ENCODE peak calls at places on chromosomes 12 and 14, in ten cellular contexts. E, F, U, L, N, A, Q, J, P and T are unnamed samples.

GRCh38 chr14:93975791-93976476 is 436 bp downstream of the ASB2 start:
- DNase-seq in E (no peak), F (no peak), U (no peak), L (no peak), N (no peak), A (no peak), Q (peak), J (no peak), P (no peak), T (no peak)

GRCh38 chr12:88600272-88600671 is 20.0 kb upstream of the KITLG start:
- DNase-seq in E (peak), F (peak), U (no peak), L (no peak), N (no peak), A (no peak), Q (peak), J (no peak), P (no peak), T (no peak)

GRCh38 chr12:6285063-6285477 is 25.4 kb upstream of the PLEKHG6 start:
- DNase-seq in E (no peak), F (peak), U (peak), L (no peak), N (peak), A (peak), Q (peak), J (no peak), P (peak), T (no peak)

GRCh38 chr14:93137864-93138263 is 22.1 kb upstream of the ITPK1 start:
- DNase-seq in E (no peak), F (peak), U (peak), L (no peak), N (peak), A (no peak), Q (no peak), J (no peak), P (no peak), T (no peak)

GRCh38 chr12:131135786-131136538 is 182.3 kb downstream of the ADGRD1 start:
- DNase-seq in E (no peak), F (no peak), U (no peak), L (no peak), N (no peak), A (no peak), Q (no peak), J (no peak), P (no peak), T (no peak)

GRCh38 chr14:46661728-46662127 is 10.1 kb upstream of the RPL10L start:
- DNase-seq in E (no peak), F (peak), U (no peak), L (no peak), N (no peak), A (no peak), Q (no peak), J (no peak), P (no peak), T (no peak)

GRCh38 chr12:132309162-132310086 is 20.0 kb downstream of the GALNT9 start:
- DNase-seq in E (no peak), F (no peak), U (no peak), L (peak), N (no peak), A (no peak), Q (no peak), J (no peak), P (no peak), T (no peak)

GRCh38 chr12:27982380-27982779 is 9.8 kb upstream of the PTHLH start:
- DNase-seq in E (peak), F (no peak), U (no peak), L (no peak), N (no peak), A (no peak), Q (no peak), J (no peak), P (no peak), T (no peak)

GRCh38 chr12:127515941-127516340 is 751.0 kb upstream of the TMEM132C start:
- DNase-seq in E (peak), F (no peak), U (no peak), L (no peak), N (no peak), A (no peak), Q (peak), J (no peak), P (no peak), T (no peak)

GRCh38 chr12:57744194-57744776 is 554 bp upstream of the TSPAN31 start:
- DNase-seq in E (no peak), F (no peak), U (peak), L (no peak), N (peak), A (no peak), Q (peak), J (peak), P (peak), T (peak)

GRCh38 chr12:76109879-76110278 is 25.4 kb upstream of the NAP1L1 start:
- DNase-seq in E (no peak), F (no peak), U (no peak), L (no peak), N (no peak), A (no peak), Q (no peak), J (no peak), P (no peak), T (no peak)

GRCh38 chr14:25833341-25834121 is 764.3 kb downstream of the NOVA1 start:
- DNase-seq in E (peak), F (peak), U (no peak), L (no peak), N (no peak), A (peak), Q (peak), J (no peak), P (no peak), T (no peak)

GRCh38 chr14:60183724-60184596 is 18.8 kb upstream of the DHRS7 start:
- DNase-seq in E (peak), F (peak), U (no peak), L (no peak), N (no peak), A (no peak), Q (peak), J (no peak), P (no peak), T (no peak)

GRCh38 chr14:67319142-67319541 is 40.5 kb downstream of the ATP6V1D start:
- DNase-seq in E (peak), F (no peak), U (no peak), L (no peak), N (no peak), A (no peak), Q (no peak), J (no peak), P (no peak), T (no peak)

GRCh38 chr14:105475269-105475915 is 771 bp downstream of the CRIP2 start:
- DNase-seq in E (peak), F (peak), U (no peak), L (peak), N (no peak), A (no peak), Q (peak), J (no peak), P (no peak), T (no peak)

DNA sequence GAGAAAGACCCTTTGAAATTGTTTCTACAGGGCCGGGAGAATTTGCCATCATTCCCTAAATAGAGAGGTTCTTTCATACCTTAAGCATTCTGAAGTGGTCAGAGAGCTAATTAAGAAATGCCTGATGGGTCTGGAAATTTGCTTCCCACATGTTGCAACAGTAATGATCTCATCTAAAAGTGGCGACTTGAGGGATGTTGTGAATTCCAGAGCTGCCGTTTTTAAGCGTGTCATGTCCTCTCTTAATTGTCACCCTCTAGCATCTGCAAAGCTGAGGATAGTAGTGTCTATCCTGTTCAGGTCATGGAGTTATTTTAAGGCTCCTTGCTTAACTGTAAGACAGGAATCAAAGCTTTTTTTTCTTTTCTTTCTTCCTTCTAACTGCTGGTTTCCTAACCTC is 60.4 kb downstream of the FOS start:
- DNase-seq in E (peak), F (peak), U (no peak), L (no peak), N (no peak), A (no peak), Q (peak), J (no peak), P (no peak), T (no peak)
- TF ChIP-seq CTCF in E (no peak), F (no peak), U (no peak), L (no peak), N (no peak), A (no peak), Q (no peak), J (no peak), P (no peak), T (no peak)

DNA sequence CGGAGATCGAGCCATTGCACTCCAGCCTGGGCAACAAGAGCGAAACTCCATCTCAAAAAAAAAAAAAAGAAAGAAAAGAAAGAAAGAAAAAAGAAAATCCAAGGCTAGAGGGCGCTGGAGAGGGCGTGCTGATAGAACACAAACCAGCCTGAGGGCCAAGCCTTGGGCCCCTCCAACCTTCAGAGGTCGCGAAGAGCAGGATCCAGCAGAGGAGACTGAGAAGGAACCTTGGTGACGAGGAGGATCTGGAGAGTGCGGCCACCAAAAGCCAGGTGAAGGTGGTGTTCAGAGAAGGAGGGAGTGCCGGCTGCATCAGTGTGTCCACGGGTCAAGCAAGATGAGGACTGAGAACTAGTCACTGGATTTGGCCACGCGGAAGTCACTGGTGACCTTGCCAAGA is 4.1 kb upstream of the DYNC1H1 start:
- DNase-seq in E (no peak), F (no peak), U (no peak), L (no peak), N (peak), A (no peak), Q (peak), J (no peak), P (no peak), T (no peak)
- TF ChIP-seq CTCF in E (peak), F (peak), U (no peak), L (no peak), N (peak), A (peak), Q (peak), J (no peak), P (no peak), T (no peak)

DNA sequence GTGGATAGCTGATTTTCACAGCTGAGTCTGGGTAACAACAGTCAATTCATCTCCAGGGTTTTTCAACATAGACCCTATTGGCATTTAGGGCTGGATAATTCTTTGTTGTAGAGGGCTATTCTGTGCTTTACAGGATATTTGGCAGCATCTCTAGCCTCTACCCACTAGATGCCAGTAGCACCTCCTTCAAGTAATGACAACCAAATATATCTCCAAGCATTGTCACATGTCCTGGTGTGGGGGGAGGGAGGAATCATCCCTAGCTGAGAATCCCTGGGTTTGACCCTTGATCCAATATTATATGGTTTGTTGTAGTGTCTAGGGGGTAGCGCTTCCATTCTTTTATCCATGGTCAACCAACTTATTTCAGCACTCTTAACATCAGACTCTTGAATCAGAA is 157.2 kb downstream of the ANO4 start:
- DNase-seq in E (no peak), F (peak), U (no peak), L (no peak), N (no peak), A (no peak), Q (no peak), J (no peak), P (no peak), T (no peak)
- TF ChIP-seq CTCF in E (no peak), F (no peak), U (no peak), L (peak), N (no peak), A (no peak), Q (no peak), J (no peak), P (no peak), T (no peak)

GRCh38 chr12:53791735-53792326 is 40.1 kb upstream of the CISTR start:
- DNase-seq in E (no peak), F (peak), U (no peak), L (no peak), N (peak), A (no peak), Q (peak), J (no peak), P (peak), T (no peak)
- TF ChIP-seq CTCF in E (peak), F (peak), U (peak), L (peak), N (peak), A (peak), Q (peak), J (no peak), P (peak), T (no peak)

GRCh38 chr12:44930972-44931600 is 55.0 kb upstream of the NELL2 start:
- DNase-seq in E (peak), F (peak), U (no peak), L (no peak), N (peak), A (no peak), Q (peak), J (no peak), P (no peak), T (no peak)
- TF ChIP-seq CTCF in E (peak), F (peak), U (peak), L (peak), N (peak), A (peak), Q (peak), J (no peak), P (peak), T (no peak)

GRCh38 chr12:15163001-15163400 is 58.2 kb downstream of the RERG start:
- DNase-seq in E (peak), F (no peak), U (no peak), L (no peak), N (no peak), A (no peak), Q (peak), J (no peak), P (no peak), T (no peak)
- TF ChIP-seq CTCF in E (no peak), F (no peak), U (no peak), L (no peak), N (no peak), A (no peak), Q (no peak), J (no peak), P (no peak), T (no peak)